ENCODE peak calls at places on chromosomes 5 and 9, in ten cellular contexts. One of them, this sample, is unnamed. For H3K27me3, the result is how much of the 10 kb centered on the place peaks cover.

GRCh38 chr5:99814311-99815063 is 720.7 kb upstream of the FAM174A start:
- DNase-seq in pancreas: no peak
- DNase-seq in tibial artery: no peak
- DNase-seq in left lung: no peak
- DNase-seq in neuronal stem cell: no peak
- DNase-seq in uterus: no peak
- DNase-seq in HAP-1: no peak
- DNase-seq in small intestine: no peak
- DNase-seq in neural progenitor cell: no peak
- DNase-seq in fibroblast of lung: peak
- DNase-seq in this sample: peak

GRCh38 chr5:79183617-79184016 is 52.3 kb upstream of the JMY start:
- DNase-seq in uterus: no peak
- DNase-seq in neural progenitor cell: no peak
- DNase-seq in HAP-1: no peak
- DNase-seq in neuronal stem cell: no peak
- DNase-seq in tibial artery: no peak
- DNase-seq in small intestine: no peak
- DNase-seq in fibroblast of lung: peak
- DNase-seq in pancreas: no peak
- DNase-seq in left lung: no peak
- DNase-seq in this sample: no peak

GRCh38 chr9:35754264-35754663 is at the start of gene MSMP:
- DNase-seq in small intestine: no peak
- DNase-seq in uterus: no peak
- DNase-seq in neural progenitor cell: no peak
- DNase-seq in neuronal stem cell: no peak
- DNase-seq in tibial artery: no peak
- DNase-seq in left lung: no peak
- DNase-seq in HAP-1: no peak
- DNase-seq in fibroblast of lung: no peak
- DNase-seq in pancreas: no peak
- DNase-seq in this sample: no peak

GRCh38 chr9:77030045-77030444 is 10.6 kb downstream of the FOXB2 start:
- DNase-seq in uterus: no peak
- DNase-seq in neuronal stem cell: no peak
- DNase-seq in small intestine: no peak
- DNase-seq in tibial artery: no peak
- DNase-seq in neural progenitor cell: no peak
- DNase-seq in HAP-1: no peak
- DNase-seq in fibroblast of lung: no peak
- DNase-seq in left lung: no peak
- DNase-seq in pancreas: no peak
- DNase-seq in this sample: no peak

GRCh38 chr9:130243015-130243881 is 22.3 kb upstream of the HMCN2 start:
- DNase-seq in HAP-1: peak
- DNase-seq in small intestine: peak
- DNase-seq in uterus: peak
- DNase-seq in pancreas: peak
- DNase-seq in left lung: peak
- DNase-seq in neural progenitor cell: peak
- DNase-seq in neuronal stem cell: peak
- DNase-seq in tibial artery: peak
- DNase-seq in fibroblast of lung: no peak
- DNase-seq in this sample: no peak

GRCh38 chr9:136703231-136703870 is 9.0 kb upstream of the DIPK1B start:
- DNase-seq in uterus: no peak
- DNase-seq in HAP-1: no peak
- DNase-seq in small intestine: no peak
- DNase-seq in fibroblast of lung: no peak
- DNase-seq in tibial artery: no peak
- DNase-seq in left lung: no peak
- DNase-seq in pancreas: no peak
- DNase-seq in neural progenitor cell: no peak
- DNase-seq in neuronal stem cell: no peak
- DNase-seq in this sample: no peak

GRCh38 chr9:98404157-98404695 is 148.8 kb upstream of the TBC1D2 start:
- DNase-seq in pancreas: no peak
- DNase-seq in small intestine: no peak
- DNase-seq in uterus: no peak
- DNase-seq in neural progenitor cell: no peak
- DNase-seq in neuronal stem cell: no peak
- DNase-seq in left lung: no peak
- DNase-seq in HAP-1: no peak
- DNase-seq in fibroblast of lung: no peak
- DNase-seq in tibial artery: no peak
- DNase-seq in this sample: no peak

GRCh38 chr9:124632077-124632621 is 125.0 kb upstream of the NR5A1 start:
- DNase-seq in pancreas: no peak
- DNase-seq in left lung: no peak
- DNase-seq in tibial artery: no peak
- DNase-seq in fibroblast of lung: peak
- DNase-seq in uterus: no peak
- DNase-seq in small intestine: no peak
- DNase-seq in HAP-1: peak
- DNase-seq in neuronal stem cell: no peak
- DNase-seq in neural progenitor cell: no peak
- DNase-seq in this sample: peak

GRCh38 chr9:136550439-136551085 is 4.7 kb upstream of the NOTCH1 start:
- DNase-seq in fibroblast of lung: no peak
- DNase-seq in left lung: no peak
- DNase-seq in HAP-1: no peak
- DNase-seq in uterus: no peak
- DNase-seq in tibial artery: no peak
- DNase-seq in pancreas: peak
- DNase-seq in neural progenitor cell: no peak
- DNase-seq in small intestine: no peak
- DNase-seq in neuronal stem cell: no peak
- DNase-seq in this sample: no peak

GRCh38 chr5:10762776-10763500 is 1.9 kb upstream of the DAP start:
- DNase-seq in neural progenitor cell: no peak
- DNase-seq in HAP-1: no peak
- DNase-seq in neuronal stem cell: no peak
- DNase-seq in fibroblast of lung: no peak
- DNase-seq in small intestine: no peak
- DNase-seq in pancreas: no peak
- DNase-seq in left lung: no peak
- DNase-seq in uterus: peak
- DNase-seq in tibial artery: no peak
- DNase-seq in this sample: no peak

GRCh38 chr5:2254404-2254803 is 371.7 kb upstream of the IRX4 start:
- DNase-seq in uterus: no peak
- DNase-seq in left lung: no peak
- DNase-seq in neural progenitor cell: no peak
- DNase-seq in neuronal stem cell: no peak
- DNase-seq in pancreas: no peak
- DNase-seq in fibroblast of lung: no peak
- DNase-seq in tibial artery: no peak
- DNase-seq in small intestine: no peak
- DNase-seq in HAP-1: no peak
- DNase-seq in this sample: no peak

GRCh38 chr5:54944364-54944763 is 41.0 kb downstream of the ESM1 start:
- DNase-seq in uterus: no peak
- DNase-seq in left lung: no peak
- DNase-seq in small intestine: peak
- DNase-seq in HAP-1: peak
- DNase-seq in neuronal stem cell: no peak
- DNase-seq in neural progenitor cell: peak
- DNase-seq in pancreas: no peak
- DNase-seq in fibroblast of lung: peak
- DNase-seq in tibial artery: no peak
- DNase-seq in this sample: peak

GRCh38 chr9:6567140-6567591 is 78.4 kb downstream of the GLDC start:
- DNase-seq in left lung: no peak
- DNase-seq in uterus: no peak
- DNase-seq in neural progenitor cell: no peak
- DNase-seq in neuronal stem cell: no peak
- DNase-seq in pancreas: no peak
- DNase-seq in small intestine: no peak
- DNase-seq in HAP-1: no peak
- DNase-seq in tibial artery: no peak
- DNase-seq in fibroblast of lung: peak
- DNase-seq in this sample: peak

GRCh38 chr5:41519801-41520200 is 9.4 kb upstream of the PLCXD3 start:
- DNase-seq in neuronal stem cell: no peak
- DNase-seq in fibroblast of lung: no peak
- DNase-seq in left lung: no peak
- DNase-seq in small intestine: no peak
- DNase-seq in pancreas: no peak
- DNase-seq in uterus: no peak
- DNase-seq in tibial artery: no peak
- DNase-seq in HAP-1: no peak
- DNase-seq in neural progenitor cell: no peak
- DNase-seq in this sample: no peak

GRCh38 chr9:90841615-90842014 is 40.0 kb downstream of the SYK start:
- DNase-seq in uterus: no peak
- DNase-seq in neural progenitor cell: no peak
- DNase-seq in pancreas: no peak
- DNase-seq in neuronal stem cell: no peak
- DNase-seq in fibroblast of lung: no peak
- DNase-seq in tibial artery: no peak
- DNase-seq in HAP-1: no peak
- DNase-seq in left lung: no peak
- DNase-seq in small intestine: no peak
- DNase-seq in this sample: no peak
- H3K4me3 ChIP-seq in uterus: no peak
- H3K4me3 ChIP-seq in neural progenitor cell: no peak
- H3K4me3 ChIP-seq in pancreas: no peak
- H3K4me3 ChIP-seq in neuronal stem cell: peak
- H3K4me3 ChIP-seq in fibroblast of lung: no peak
- H3K4me3 ChIP-seq in tibial artery: no peak
- H3K4me3 ChIP-seq in HAP-1: no peak
- H3K4me3 ChIP-seq in left lung: no peak
- H3K4me3 ChIP-seq in small intestine: no peak
- H3K4me3 ChIP-seq in this sample: no peak

GRCh38 chr5:151612689-151613427 is 21.7 kb upstream of the FAT2 start:
- DNase-seq in HAP-1: no peak
- DNase-seq in left lung: no peak
- DNase-seq in tibial artery: no peak
- DNase-seq in pancreas: no peak
- DNase-seq in uterus: no peak
- DNase-seq in neuronal stem cell: no peak
- DNase-seq in fibroblast of lung: peak
- DNase-seq in small intestine: no peak
- DNase-seq in neural progenitor cell: no peak
- DNase-seq in this sample: peak

GRCh38 chr5:151605559-151605958 is 14.4 kb upstream of the FAT2 start:
- DNase-seq in left lung: no peak
- DNase-seq in neuronal stem cell: no peak
- DNase-seq in small intestine: no peak
- DNase-seq in uterus: no peak
- DNase-seq in neural progenitor cell: no peak
- DNase-seq in tibial artery: no peak
- DNase-seq in fibroblast of lung: no peak
- DNase-seq in pancreas: no peak
- DNase-seq in HAP-1: no peak
- DNase-seq in this sample: no peak

GRCh38 chr5:151611127-151611775 is 20.1 kb upstream of the FAT2 start:
- DNase-seq in pancreas: no peak
- DNase-seq in tibial artery: no peak
- DNase-seq in small intestine: no peak
- DNase-seq in uterus: no peak
- DNase-seq in left lung: no peak
- DNase-seq in neuronal stem cell: no peak
- DNase-seq in neural progenitor cell: no peak
- DNase-seq in fibroblast of lung: no peak
- DNase-seq in HAP-1: no peak
- DNase-seq in this sample: no peak

GRCh38 chr5:151607304-151607703 is 16.2 kb upstream of the FAT2 start:
- DNase-seq in neural progenitor cell: no peak
- DNase-seq in HAP-1: no peak
- DNase-seq in small intestine: no peak
- DNase-seq in left lung: no peak
- DNase-seq in uterus: no peak
- DNase-seq in pancreas: no peak
- DNase-seq in tibial artery: no peak
- DNase-seq in fibroblast of lung: no peak
- DNase-seq in neuronal stem cell: no peak
- DNase-seq in this sample: no peak

DNA sequence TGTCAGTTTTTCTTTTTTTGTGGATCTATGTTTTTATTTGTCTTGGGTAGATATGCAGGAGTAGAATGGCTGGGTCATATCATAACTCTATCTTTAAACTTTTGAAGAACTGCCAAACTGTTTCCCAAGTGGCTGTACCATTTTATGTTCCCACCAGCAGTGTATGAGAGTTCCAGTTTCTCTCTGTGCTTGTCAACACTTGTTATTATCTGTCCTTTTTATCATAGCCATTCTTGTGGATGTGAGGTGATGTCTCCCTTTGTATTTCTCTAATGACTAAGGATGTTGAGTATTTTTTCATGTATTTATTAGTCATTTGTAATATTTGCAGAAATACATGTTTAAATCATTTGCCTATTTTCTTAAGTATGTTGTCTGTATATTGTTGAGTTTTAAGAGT is 17.4 kb upstream of the FAT2 start:
- DNase-seq in HAP-1: no peak
- DNase-seq in small intestine: no peak
- DNase-seq in uterus: no peak
- DNase-seq in tibial artery: no peak
- DNase-seq in pancreas: no peak
- DNase-seq in neuronal stem cell: no peak
- DNase-seq in left lung: no peak
- DNase-seq in fibroblast of lung: no peak
- DNase-seq in neural progenitor cell: no peak
- DNase-seq in this sample: no peak
- H3K27me3 ChIP-seq in HAP-1: under half
- H3K27me3 ChIP-seq in small intestine: under half
- H3K27me3 ChIP-seq in uterus: under half
- H3K27me3 ChIP-seq in tibial artery: under half
- H3K27me3 ChIP-seq in pancreas: under half
- H3K27me3 ChIP-seq in neuronal stem cell: under half
- H3K27me3 ChIP-seq in left lung: under half
- H3K27me3 ChIP-seq in fibroblast of lung: under half
- H3K27me3 ChIP-seq in neural progenitor cell: under half
- H3K27me3 ChIP-seq in this sample: under half

GRCh38 chr5:179237770-179238627 is 107.3 kb downstream of the ADAMTS2 start:
- DNase-seq in small intestine: no peak
- DNase-seq in left lung: no peak
- DNase-seq in neuronal stem cell: no peak
- DNase-seq in uterus: peak
- DNase-seq in tibial artery: peak
- DNase-seq in pancreas: no peak
- DNase-seq in fibroblast of lung: no peak
- DNase-seq in HAP-1: no peak
- DNase-seq in neural progenitor cell: no peak
- DNase-seq in this sample: no peak
- H3K4me3 ChIP-seq in small intestine: no peak
- H3K4me3 ChIP-seq in left lung: no peak
- H3K4me3 ChIP-seq in neuronal stem cell: no peak
- H3K4me3 ChIP-seq in uterus: no peak
- H3K4me3 ChIP-seq in tibial artery: no peak
- H3K4me3 ChIP-seq in pancreas: no peak
- H3K4me3 ChIP-seq in fibroblast of lung: no peak
- H3K4me3 ChIP-seq in HAP-1: no peak
- H3K4me3 ChIP-seq in neural progenitor cell: no peak
- H3K4me3 ChIP-seq in this sample: no peak

DNA sequence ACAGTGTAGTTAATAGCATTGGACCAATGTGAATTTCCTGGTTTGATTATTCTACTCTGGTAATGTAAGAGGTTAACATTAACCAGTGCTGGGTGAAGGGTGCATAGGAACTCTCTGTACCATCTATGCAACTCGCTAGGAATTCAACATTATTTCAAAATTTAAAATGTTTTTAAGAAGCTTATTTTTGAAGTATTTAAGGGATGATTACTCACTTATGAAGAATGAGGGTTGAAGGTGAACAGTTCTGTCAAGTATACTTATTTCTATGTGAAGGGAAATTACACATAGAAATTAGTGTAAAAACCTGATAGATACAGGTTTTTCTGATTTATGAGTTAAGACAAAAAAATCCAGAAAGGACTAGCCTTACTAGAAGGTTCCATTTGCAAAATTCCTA is 165.8 kb downstream of the INSYN2B start:
- DNase-seq in small intestine: no peak
- DNase-seq in pancreas: no peak
- DNase-seq in left lung: no peak
- DNase-seq in uterus: no peak
- DNase-seq in fibroblast of lung: peak
- DNase-seq in neuronal stem cell: no peak
- DNase-seq in tibial artery: no peak
- DNase-seq in neural progenitor cell: no peak
- DNase-seq in HAP-1: no peak
- DNase-seq in this sample: no peak
- H3K27me3 ChIP-seq in small intestine: under half
- H3K27me3 ChIP-seq in pancreas: under half
- H3K27me3 ChIP-seq in left lung: under half
- H3K27me3 ChIP-seq in uterus: under half
- H3K27me3 ChIP-seq in fibroblast of lung: under half
- H3K27me3 ChIP-seq in neuronal stem cell: under half
- H3K27me3 ChIP-seq in tibial artery: under half
- H3K27me3 ChIP-seq in neural progenitor cell: under half
- H3K27me3 ChIP-seq in HAP-1: under half
- H3K27me3 ChIP-seq in this sample: under half